ENCODE peak calls at places on chromosomes 2 and 18, in six cellular contexts. I is right atrium auricular region; J is H9; W is ovary; G is CD8-positive, alpha-beta T cell; Z is tibial artery. X is an unnamed sample. For H3K4me1 and H3K9me3, the result is how much of the 10 kb centered on the place peaks cover.

GRCh38 chr2:9291331-9291730 is 84.7 kb downstream of the ASAP2 start:
- DNase-seq in I (no peak), J (no peak), W (no peak), G (no peak), Z (no peak), X (no peak)

GRCh38 chr18:65906621-65907034 is 155.8 kb downstream of the CDH7 start:
- DNase-seq in I (no peak), J (peak), W (no peak), G (no peak), Z (no peak), X (no peak)

GRCh38 chr2:103902347-103902746 is 951.6 kb upstream of the POU3F3 start:
- DNase-seq in I (no peak), J (no peak), W (no peak), G (no peak), Z (no peak), X (no peak)

GRCh38 chr18:2881088-2881487 is 34.3 kb downstream of the EMILIN2 start:
- DNase-seq in I (no peak), J (no peak), W (peak), G (no peak), Z (no peak), X (no peak)

GRCh38 chr2:158184556-158185343 is 83.1 kb downstream of the UPP2 start:
- DNase-seq in I (no peak), J (no peak), W (no peak), G (no peak), Z (no peak), X (no peak)

GRCh38 chr2:158923180-158923594 is 45.3 kb upstream of the TANC1 start:
- DNase-seq in I (no peak), J (peak), W (no peak), G (no peak), Z (no peak), X (no peak)

GRCh38 chr2:221397179-221397578 is 174.9 kb downstream of the EPHA4 start:
- DNase-seq in I (no peak), J (no peak), W (no peak), G (no peak), Z (no peak), X (no peak)

GRCh38 chr2:1688161-1688560 is 56.2 kb downstream of the PXDN start:
- DNase-seq in I (no peak), J (no peak), W (no peak), G (no peak), Z (no peak), X (no peak)

GRCh38 chr2:10089565-10090183 is 9.5 kb upstream of the CYS1 start:
- DNase-seq in I (no peak), J (no peak), W (no peak), G (no peak), Z (no peak), X (no peak)

GRCh38 chr18:27121108-27121507 is 64.0 kb downstream of the CHST9 start:
- DNase-seq in I (no peak), J (no peak), W (no peak), G (no peak), Z (no peak), X (no peak)

GRCh38 chr2:118443596-118443995 is 355.3 kb downstream of the INSIG2 start:
- DNase-seq in I (no peak), J (no peak), W (no peak), G (no peak), Z (no peak), X (no peak)

GRCh38 chr2:236215761-236216333 is 47.7 kb upstream of the GBX2 start:
- DNase-seq in I (no peak), J (peak), W (no peak), G (no peak), Z (no peak), X (no peak)

GRCh38 chr2:236214331-236214995 is 46.3 kb upstream of the GBX2 start:
- DNase-seq in I (no peak), J (peak), W (no peak), G (no peak), Z (no peak), X (no peak)

GRCh38 chr2:236217926-236218325 is 46.3 kb downstream of the ASB18 start:
- DNase-seq in I (peak), J (no peak), W (no peak), G (no peak), Z (no peak), X (no peak)

GRCh38 chr2:236216711-236217110 is 47.5 kb downstream of the ASB18 start:
- DNase-seq in I (peak), J (peak), W (no peak), G (no peak), Z (no peak), X (no peak)

DNA sequence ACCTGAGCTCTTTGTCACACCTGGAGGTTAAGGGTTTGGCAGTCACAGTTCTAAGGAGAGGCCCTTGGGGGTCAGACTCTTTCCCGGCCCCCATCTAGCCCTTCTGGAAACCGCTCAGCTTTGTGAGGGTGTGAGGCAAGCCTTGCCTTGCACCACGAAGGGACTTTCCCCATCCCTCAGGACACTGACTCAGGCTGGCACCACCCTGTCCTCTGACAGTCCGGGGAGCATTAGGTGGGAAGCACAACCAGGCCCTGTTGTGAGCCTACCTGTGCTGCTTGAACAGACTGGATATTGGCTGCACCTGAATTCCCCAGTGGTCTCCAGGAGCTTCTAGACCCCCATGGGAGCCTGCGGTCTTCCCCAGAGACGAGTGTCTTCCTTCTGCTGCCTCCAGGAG is 47.0 kb upstream of the GBX2 start:
- DNase-seq in I (peak), J (peak), W (no peak), G (no peak), Z (no peak), X (no peak)
- H3K27ac ChIP-seq in I (no peak), J (no peak), W (no peak), G (no peak), Z (no peak), X (no peak)

GRCh38 chr2:49938268-49938667 is 784.0 kb upstream of the FSHR start:
- DNase-seq in I (no peak), J (no peak), W (no peak), G (no peak), Z (no peak), X (no peak)
- H3K4me1 ChIP-seq in I (under half), J (under half), W (under half), G (under half), Z (under half), X (under half)

DNA sequence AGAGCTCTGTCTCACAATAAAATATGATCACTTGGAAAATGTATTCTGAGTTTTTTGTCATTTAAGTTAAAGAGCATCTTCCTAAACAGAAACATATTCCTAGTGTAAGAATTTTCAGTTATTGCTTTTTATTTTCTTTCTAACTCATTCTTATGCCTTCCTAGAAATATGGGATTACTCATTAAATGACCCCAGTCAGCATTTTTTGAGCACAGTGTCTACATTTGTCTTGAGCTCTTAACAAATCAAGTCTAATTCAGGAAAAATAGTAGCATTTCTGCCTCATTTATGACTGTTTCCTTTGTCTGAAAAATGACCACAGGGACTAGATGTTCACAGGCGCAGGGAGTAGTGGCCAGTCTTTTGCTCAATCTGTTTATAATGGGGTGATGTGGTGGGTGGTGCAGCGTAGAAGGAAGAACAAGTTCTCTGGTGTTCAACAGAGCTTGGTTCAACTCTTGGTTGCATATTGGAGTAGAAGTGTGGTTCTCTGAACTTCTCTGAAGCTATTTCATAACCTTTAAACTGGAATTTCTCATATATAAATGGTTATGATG is 267.1 kb downstream of the CYRIA start:
- DNase-seq in I (no peak), J (no peak), W (no peak), G (no peak), Z (no peak), X (no peak)
- H3K9me3 ChIP-seq in I (under half), J (under half), W (under half), G (under half), Z (under half), X (under half)

GRCh38 chr2:124186801-124187200 is 161.7 kb downstream of the CNTNAP5 start:
- DNase-seq in I (no peak), J (no peak), W (no peak), G (no peak), Z (no peak), X (no peak)
- H3K27ac ChIP-seq in I (no peak), J (peak), W (no peak), G (no peak), Z (no peak), X (no peak)

DNA sequence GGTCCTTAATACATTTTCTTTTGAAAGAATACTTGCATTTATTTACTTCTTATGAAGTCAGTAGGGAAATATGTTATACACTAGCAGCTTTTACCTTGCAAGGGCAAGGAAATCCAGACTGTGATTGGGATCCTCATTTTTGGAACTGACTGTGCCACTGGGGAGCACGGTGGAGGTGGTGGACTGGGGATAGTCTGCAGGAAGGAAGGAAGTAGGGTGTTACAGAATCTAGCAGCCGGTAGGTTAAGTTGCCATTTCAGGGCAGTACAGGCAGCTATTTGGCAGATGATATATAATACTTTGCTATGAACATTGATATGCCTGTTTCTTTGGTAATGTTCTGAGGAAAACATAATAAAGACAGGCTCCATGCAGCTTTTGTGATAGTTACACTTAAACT is 238.3 kb downstream of the PHLPP1 start:
- DNase-seq in I (no peak), J (no peak), W (no peak), G (no peak), Z (no peak), X (no peak)
- H3K4me1 ChIP-seq in I (under half), J (under half), W (under half), G (under half), Z (under half), X (under half)

GRCh38 chr2:206396216-206396615 is 47.1 kb upstream of the ADAM23 start:
- DNase-seq in I (no peak), J (no peak), W (no peak), G (no peak), Z (no peak), X (no peak)
- H3K9me3 ChIP-seq in I (under half), J (under half), W (under half), G (under half), Z (under half), X (under half)

GRCh38 chr2:74293191-74294065 is 49.8 kb downstream of the SLC4A5 start:
- DNase-seq in I (no peak), J (no peak), W (no peak), G (no peak), Z (no peak), X (no peak)
- H3K27ac ChIP-seq in I (no peak), J (no peak), W (no peak), G (no peak), Z (no peak), X (no peak)

GRCh38 chr18:48994044-48994651 is 43.4 kb upstream of the SMAD7 start:
- DNase-seq in I (peak), J (no peak), W (peak), G (no peak), Z (peak), X (no peak)
- H3K4me1 ChIP-seq in I (half or more), J (under half), W (under half), G (under half), Z (half or more), X (under half)

DNA sequence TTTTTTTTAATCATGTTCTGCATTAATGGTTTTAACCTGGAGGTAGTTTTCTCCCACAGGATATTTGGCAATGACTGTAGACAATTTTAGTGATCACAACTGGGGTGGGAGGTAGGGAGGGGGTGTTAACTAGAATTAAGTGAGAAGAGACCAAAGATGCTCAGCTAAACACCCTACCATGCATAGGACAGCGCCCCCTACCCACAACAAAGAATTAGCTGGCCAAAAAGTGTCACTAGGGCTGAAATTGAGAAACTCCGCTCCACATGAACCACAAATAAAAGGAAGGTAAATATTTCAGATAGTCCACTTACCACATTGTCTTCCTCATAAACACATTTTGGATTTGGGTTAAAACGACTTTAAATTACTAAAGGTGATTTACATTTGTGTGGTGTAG is 942.6 kb downstream of the SUCLG1 start:
- DNase-seq in I (no peak), J (peak), W (no peak), G (no peak), Z (no peak), X (no peak)
- H3K9me3 ChIP-seq in I (under half), J (under half), W (under half), G (under half), Z (under half), X (under half)